ENCODE peak calls at places on chromosomes 3 and 15, in ten cellular contexts. S, R, T, V, I, H, X, A, F and D are unnamed samples.

GRCh38 chr3:58260261-58260731 is 22.7 kb downstream of the ABHD6 start:
- ATAC-seq in X (peak), R (peak), H (peak), F (no peak), I (no peak), V (no peak), A (no peak), T (peak), S (no peak), D (peak)

GRCh38 chr3:133872781-133873180 is 22.9 kb downstream of the RAB6B start:
- ATAC-seq in A (no peak), R (no peak), I (no peak), X (no peak), S (no peak), F (no peak), T (no peak), H (no peak), V (no peak), D (no peak)

GRCh38 chr3:160154033-160154432 is 71.2 kb upstream of the C3orf80 start:
- ATAC-seq in F (no peak), H (no peak), A (no peak), T (peak), I (no peak), R (peak), V (no peak), X (no peak), S (no peak), D (peak)

GRCh38 chr15:94177112-94177511 is 54.2 kb upstream of the MCTP2 start:
- ATAC-seq in T (no peak), H (no peak), I (no peak), S (no peak), V (no peak), R (no peak), X (peak), A (no peak), F (no peak), D (peak)

GRCh38 chr3:68447885-68448284 is 484.5 kb downstream of the TAFA4 start:
- ATAC-seq in I (no peak), X (no peak), V (no peak), F (no peak), A (peak), H (no peak), T (no peak), S (no peak), R (no peak), D (no peak)

GRCh38 chr3:10115326-10116137 is at the start of gene BRK1:
- ATAC-seq in R (peak), A (peak), H (peak), T (peak), S (peak), F (peak), I (peak), V (peak), X (peak), D (peak)

GRCh38 chr15:70362911-70363310 is 265.2 kb upstream of the TLE3 start:
- ATAC-seq in I (peak), A (no peak), V (peak), H (no peak), T (peak), F (peak), X (peak), S (no peak), R (no peak), D (no peak)

GRCh38 chr15:78629716-78630065 is 8.9 kb upstream of the CHRNA3 start:
- ATAC-seq in H (no peak), T (no peak), S (no peak), A (no peak), R (no peak), X (no peak), I (no peak), V (no peak), F (no peak), D (no peak)

GRCh38 chr3:15636028-15636709 is 34.6 kb downstream of the BTD start:
- ATAC-seq in A (peak), R (peak), T (peak), V (peak), S (peak), F (peak), I (no peak), H (peak), X (peak), D (peak)

GRCh38 chr15:92617197-92618037 is 38.2 kb downstream of the FAM174B start:
- ATAC-seq in I (no peak), T (peak), S (no peak), H (no peak), R (peak), A (peak), F (peak), V (peak), X (peak), D (no peak)

GRCh38 chr15:101148881-101149664 is 102.8 kb downstream of the CHSY1 start:
- ATAC-seq in H (no peak), X (no peak), F (no peak), R (no peak), V (no peak), A (no peak), T (no peak), I (peak), S (peak), D (no peak)

GRCh38 chr3:192005989-192006388 is 545.0 kb downstream of the PYDC2 start:
- ATAC-seq in S (no peak), F (no peak), T (no peak), A (no peak), X (no peak), I (no peak), H (no peak), V (no peak), R (peak), D (no peak)

GRCh38 chr3:59334585-59334984 is 284.8 kb upstream of the CFAP20DC start:
- ATAC-seq in F (no peak), R (no peak), S (no peak), A (no peak), H (no peak), V (no peak), T (no peak), I (no peak), X (no peak), D (no peak)

GRCh38 chr15:58330468-58330793 is 101.4 kb upstream of the LIPC start:
- ATAC-seq in H (no peak), T (no peak), X (no peak), A (no peak), V (no peak), R (no peak), I (no peak), S (no peak), F (no peak), D (no peak)

GRCh38 chr15:66943456-66944095 is 121.8 kb upstream of the SMAD3 start:
- ATAC-seq in H (no peak), X (peak), V (no peak), I (no peak), S (no peak), R (no peak), T (no peak), F (no peak), A (no peak), D (no peak)

GRCh38 chr3:102016417-102016816 is 167.1 kb downstream of the NFKBIZ start:
- ATAC-seq in R (no peak), A (no peak), H (no peak), X (no peak), I (no peak), S (no peak), V (no peak), F (no peak), T (no peak), D (no peak)